ENCODE peak calls at places on chromosomes 7 and 10, in four cellular contexts. M, R, Y and G are unnamed samples.

GRCh38 chr7:80309971-80310549 is 175.4 kb downstream of the GNAI1 start:
- DNase-seq in M (no peak), R (no peak), Y (no peak), G (no peak)

GRCh38 chr7:83166-83840 is 109.1 kb upstream of the FAM20C start:
- DNase-seq in M (no peak), R (no peak), Y (no peak), G (peak)

GRCh38 chr10:110361800-110362456 is 57.2 kb upstream of the SMNDC1 start:
- DNase-seq in M (no peak), R (no peak), Y (peak), G (no peak)

GRCh38 chr10:1698185-1698584 is 39.1 kb downstream of the ADARB2 start:
- DNase-seq in M (no peak), R (no peak), Y (peak), G (no peak)

GRCh38 chr10:124875596-124875995 is 66.3 kb upstream of the ZRANB1 start:
- DNase-seq in M (no peak), R (peak), Y (peak), G (no peak)

GRCh38 chr10:90179696-90180407 is 478.5 kb downstream of the KIF20B start:
- DNase-seq in M (no peak), R (peak), Y (peak), G (no peak)

GRCh38 chr10:50618624-50619023 is 5.1 kb downstream of the SGMS1 start:
- DNase-seq in M (no peak), R (no peak), Y (no peak), G (no peak)

GRCh38 chr7:86975914-86976313 is 83.5 kb downstream of the ELAPOR2 start:
- DNase-seq in M (no peak), R (no peak), Y (no peak), G (no peak)

GRCh38 chr10:89563861-89564478 is 28.6 kb upstream of the SLC16A12 start:
- DNase-seq in M (no peak), R (peak), Y (peak), G (no peak)

DNA sequence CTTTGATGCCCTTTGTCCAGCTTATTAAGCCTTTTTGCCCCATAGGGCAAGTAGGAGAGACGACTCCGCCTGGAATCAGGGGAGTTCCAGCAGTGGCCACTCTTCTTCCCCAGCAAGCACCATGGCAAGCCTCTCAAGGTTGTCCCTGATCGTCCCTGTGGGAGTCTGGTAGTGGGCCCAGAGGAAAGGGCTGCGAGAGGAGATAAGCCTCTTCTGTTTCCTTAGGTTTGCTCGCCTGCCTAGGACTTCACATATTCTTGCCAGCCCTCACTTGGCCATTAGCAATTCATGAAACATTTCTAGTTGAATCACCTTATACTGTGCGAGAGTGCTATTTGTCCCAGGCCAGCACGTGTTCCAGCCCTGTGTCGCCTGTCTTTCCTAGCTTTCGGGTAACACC is 47.8 kb upstream of the CPN1 start:
- DNase-seq in M (no peak), R (no peak), Y (no peak), G (no peak)
- H4K5ac ChIP-seq in M (no peak), R (no peak), Y (no peak), G (no peak)

DNA sequence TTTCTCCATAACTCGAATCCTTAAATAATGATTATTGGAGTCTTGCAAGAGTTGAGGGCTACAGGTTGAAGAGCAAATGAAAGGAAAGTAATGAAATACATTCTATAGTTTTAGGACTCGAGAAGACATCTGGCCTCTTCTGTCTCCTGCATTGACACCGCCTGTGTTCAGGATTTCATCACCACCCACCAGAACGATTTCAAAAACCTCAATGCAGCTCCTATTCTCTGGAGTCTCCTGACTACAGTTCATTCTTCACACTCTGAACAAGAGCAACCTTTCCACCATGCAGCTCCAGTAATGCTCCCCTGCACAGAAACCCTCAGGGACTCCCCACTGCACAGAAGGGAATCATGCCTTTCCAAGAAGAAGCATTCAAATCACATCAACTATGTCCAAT is 5.5 kb downstream of the IL15RA start:
- DNase-seq in M (no peak), R (no peak), Y (no peak), G (no peak)
- H4K5ac ChIP-seq in M (no peak), R (no peak), Y (no peak), G (no peak)

GRCh38 chr10:120573355-120573754 is 116.3 kb downstream of the PLPP4 start:
- DNase-seq in M (no peak), R (no peak), Y (no peak), G (no peak)

GRCh38 chr10:120571256-120571655 is 114.2 kb downstream of the PLPP4 start:
- DNase-seq in M (no peak), R (no peak), Y (no peak), G (no peak)

GRCh38 chr10:120575411-120575810 is 118.4 kb downstream of the PLPP4 start:
- DNase-seq in M (no peak), R (no peak), Y (no peak), G (no peak)

GRCh38 chr10:120574986-120575385 is 118.0 kb downstream of the PLPP4 start:
- DNase-seq in M (no peak), R (no peak), Y (no peak), G (no peak)

DNA sequence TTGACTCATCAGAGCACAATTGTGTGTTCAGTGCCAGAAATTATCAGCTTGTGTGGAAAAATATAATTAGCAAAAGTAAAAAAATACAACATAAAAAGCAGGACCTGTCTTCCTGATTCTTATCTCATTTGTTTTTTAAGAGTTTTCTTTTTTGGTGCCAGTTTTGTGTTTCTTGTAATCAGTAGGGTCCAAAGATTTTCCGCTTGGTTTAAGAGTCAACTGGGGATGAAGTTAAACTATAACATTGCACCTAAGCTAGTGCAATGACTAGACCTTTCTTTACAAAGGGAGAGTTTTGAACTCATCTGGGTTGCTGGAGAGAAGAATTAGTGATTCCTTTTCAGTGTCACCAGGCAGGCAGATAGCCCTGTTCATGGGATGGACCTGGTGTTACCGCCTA is 113.4 kb downstream of the PLPP4 start:
- DNase-seq in M (no peak), R (no peak), Y (no peak), G (no peak)
- H4K5ac ChIP-seq in M (no peak), R (no peak), Y (no peak), G (no peak)

GRCh38 chr10:95125582-95125981 is 56.3 kb upstream of the CYP2C8 start:
- DNase-seq in M (no peak), R (no peak), Y (no peak), G (no peak)
- H4K5ac ChIP-seq in M (no peak), R (no peak), Y (no peak), G (no peak)

DNA sequence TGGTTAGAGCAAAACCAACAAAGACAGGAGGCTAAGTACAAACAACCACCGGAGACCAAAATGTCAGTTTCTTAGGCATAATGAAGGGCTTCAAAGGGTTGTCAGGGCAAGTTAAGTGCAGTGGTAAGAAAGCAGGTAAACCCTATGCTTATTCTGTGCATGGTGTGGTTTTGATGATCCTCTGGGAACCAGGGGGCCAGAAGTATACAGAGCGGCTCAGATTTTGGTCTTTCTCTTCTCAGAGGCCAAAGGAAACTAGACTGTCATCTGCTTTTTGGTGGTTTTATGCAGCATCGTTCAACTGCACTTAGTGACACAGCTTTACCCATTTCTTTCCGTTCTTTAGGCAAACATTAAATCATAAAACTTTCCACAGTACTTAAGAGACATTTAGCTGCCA is 332.7 kb upstream of the CELF2 start:
- DNase-seq in M (no peak), R (no peak), Y (no peak), G (no peak)
- H4K5ac ChIP-seq in M (no peak), R (no peak), Y (no peak), G (no peak)